ENCODE peak calls at places on chromosome 7, in ten cellular contexts. M is naive thymus-derived CD4-positive, alpha-beta T cell; P is aorta; N is heart right ventricle; Y is iPS DF 6.9; G is psoas muscle; R is DND-41; X is PC-3; H is hepatocyte; D is lower lobe of right lung. U is an unnamed sample.

GRCh38 chr7:279821-280220 is 10.1 kb upstream of the FOXL3 start:
- DNase-seq in M (no peak), P (no peak), N (no peak), Y (no peak), G (no peak), R (no peak), X (no peak), H (no peak), D (no peak), U (no peak)

GRCh38 chr7:29091121-29091601 is 55.2 kb downstream of the CPVL start:
- DNase-seq in M (no peak), P (no peak), N (peak; percentile 48), Y (no peak), G (peak; percentile 21), R (no peak), X (no peak), H (peak; percentile 61), D (no peak), U (no peak)

GRCh38 chr7:125358551-125359167 is 429.0 kb upstream of the POT1 start:
- DNase-seq in M (no peak), P (no peak), N (no peak), Y (no peak), G (no peak), R (no peak), X (peak; percentile 1), H (no peak), D (no peak), U (no peak)

GRCh38 chr7:9307131-9307530 is 873.7 kb downstream of the NXPH1 start:
- DNase-seq in M (no peak), P (no peak), N (no peak), Y (no peak), G (no peak), R (no peak), X (no peak), H (no peak), D (no peak), U (no peak)

GRCh38 chr7:80661729-80662128 is 23.3 kb downstream of the CD36 start:
- DNase-seq in M (no peak), P (no peak), N (no peak), Y (peak; percentile 4), G (no peak), R (no peak), X (peak; percentile 16), H (no peak), D (no peak), U (no peak)

GRCh38 chr7:70777251-70777650 is 354.7 kb upstream of the GALNT17 start:
- DNase-seq in M (no peak), P (no peak), N (no peak), Y (no peak), G (no peak), R (no peak), X (no peak), H (no peak), D (no peak), U (no peak)

GRCh38 chr7:7911756-7912155 is 56.8 kb upstream of the GLCCI1 start:
- DNase-seq in M (no peak), P (no peak), N (no peak), Y (no peak), G (no peak), R (no peak), X (peak; percentile 41), H (no peak), D (no peak), U (no peak)

GRCh38 chr7:74625446-74625845 is 32.1 kb upstream of the GTF2I start:
- DNase-seq in M (no peak), P (no peak), N (no peak), Y (no peak), G (no peak), R (no peak), X (peak; percentile 55), H (peak; percentile 65), D (no peak), U (no peak)

GRCh38 chr7:7452119-7452518 is 83.6 kb downstream of the COL28A1 start:
- DNase-seq in M (no peak), P (no peak), N (no peak), Y (no peak), G (no peak), R (no peak), X (no peak), H (no peak), D (no peak), U (no peak)

GRCh38 chr7:2802082-2802481 is 42.0 kb downstream of the GNA12 start:
- DNase-seq in M (no peak), P (no peak), N (no peak), Y (no peak), G (no peak), R (no peak), X (peak; percentile 59), H (no peak), D (no peak), U (no peak)
- H3K4me1 ChIP-seq in M (peaks cover 12% of the 10 kb centered on the region), P (no peaks in the 10 kb centered on the region), N (peaks cover 58% of the 10 kb centered on the region), Y (peaks cover 21% of the 10 kb centered on the region), G (peaks cover 5% of the 10 kb centered on the region), R (peaks cover 39% of the 10 kb centered on the region), X (peaks cover 41% of the 10 kb centered on the region), H (peaks cover 51% of the 10 kb centered on the region), D (peaks cover 30% of the 10 kb centered on the region), U (peaks cover 18% of the 10 kb centered on the region)

DNA sequence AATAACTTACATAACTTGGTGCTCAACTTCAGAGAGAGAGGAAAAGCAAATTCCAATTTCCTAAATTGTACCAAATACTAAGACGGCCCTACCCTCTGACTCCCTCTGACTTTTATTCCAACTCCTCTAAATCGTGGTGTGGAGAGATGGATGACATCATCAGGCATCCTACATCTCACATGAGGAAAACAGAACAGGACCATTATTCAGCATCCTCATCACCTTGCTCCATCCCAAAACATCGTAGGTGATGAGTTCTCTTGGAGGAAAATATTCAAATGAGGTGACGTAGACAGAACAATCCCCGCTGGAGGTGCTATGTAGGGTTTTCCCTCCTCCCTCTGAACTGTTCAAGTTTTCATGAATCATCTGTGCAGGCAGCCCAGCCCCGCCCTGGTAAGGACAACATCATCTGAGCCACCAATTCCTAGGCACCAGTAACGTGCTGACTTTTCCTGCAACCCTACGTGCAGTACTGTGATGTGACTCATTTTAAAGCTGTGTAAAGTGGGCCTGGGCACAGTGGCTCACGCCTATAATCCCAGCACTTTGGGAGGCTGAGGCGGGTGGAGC is 167.2 kb downstream of the CALN1 start:
- DNase-seq in M (no peak), P (no peak), N (no peak), Y (no peak), G (no peak), R (no peak), X (no peak), H (no peak), D (no peak), U (no peak)
- H3K4me3 ChIP-seq in M (no peak overlapping the region), P (no peak overlapping the region), N (no peak overlapping the region), Y (no peak overlapping the region), G (no peak overlapping the region), R (no peak overlapping the region), X (no peak overlapping the region), H (no peak overlapping the region), D (no peak overlapping the region), U (no peak overlapping the region)

GRCh38 chr7:92729172-92729571 is 107.2 kb downstream of the CDK6 start:
- DNase-seq in M (no peak), P (no peak), N (no peak), Y (no peak), G (no peak), R (no peak), X (no peak), H (no peak), D (no peak), U (no peak)

GRCh38 chr7:92730808-92731207 is 105.6 kb downstream of the CDK6 start:
- DNase-seq in M (no peak), P (no peak), N (no peak), Y (no peak), G (no peak), R (no peak), X (peak; percentile 90), H (no peak), D (no peak), U (no peak)

GRCh38 chr7:92729751-92730150 is 106.6 kb downstream of the CDK6 start:
- DNase-seq in M (no peak), P (no peak), N (no peak), Y (no peak), G (no peak), R (no peak), X (no peak), H (no peak), D (no peak), U (no peak)

GRCh38 chr7:92732451-92733036 is 103.8 kb downstream of the CDK6 start:
- DNase-seq in M (no peak), P (no peak), N (no peak), Y (no peak), G (no peak), R (no peak), X (no peak), H (no peak), D (no peak), U (no peak)

GRCh38 chr7:92731327-92732063 is 104.9 kb downstream of the CDK6 start:
- DNase-seq in M (peak; percentile 35), P (no peak), N (no peak), Y (no peak), G (no peak), R (no peak), X (peak; percentile 50), H (no peak), D (no peak), U (no peak)
- H3K27ac ChIP-seq in M (no peak overlapping the region), P (no peak overlapping the region), N (peak overlapping the region; percentile 65), Y (no peak overlapping the region), G (no peak overlapping the region), R (peak overlapping the region; percentile 49), X (peak overlapping the region; percentile 89), H (no peak overlapping the region), D (no peak overlapping the region), U (no peak overlapping the region)

GRCh38 chr7:129576138-129576537 is 35.4 kb upstream of the NRF1 start:
- DNase-seq in M (no peak), P (no peak), N (no peak), Y (no peak), G (no peak), R (no peak), X (no peak), H (no peak), D (no peak), U (no peak)

GRCh38 chr7:129572205-129572604 is 39.3 kb upstream of the NRF1 start:
- DNase-seq in M (no peak), P (no peak), N (no peak), Y (no peak), G (no peak), R (no peak), X (no peak), H (no peak), D (no peak), U (no peak)

GRCh38 chr7:129575699-129576098 is 35.8 kb upstream of the NRF1 start:
- DNase-seq in M (no peak), P (no peak), N (no peak), Y (no peak), G (no peak), R (no peak), X (no peak), H (no peak), D (no peak), U (no peak)

GRCh38 chr7:129571201-129571600 is 40.3 kb upstream of the NRF1 start:
- DNase-seq in M (no peak), P (no peak), N (no peak), Y (no peak), G (no peak), R (no peak), X (no peak), H (no peak), D (no peak), U (no peak)

DNA sequence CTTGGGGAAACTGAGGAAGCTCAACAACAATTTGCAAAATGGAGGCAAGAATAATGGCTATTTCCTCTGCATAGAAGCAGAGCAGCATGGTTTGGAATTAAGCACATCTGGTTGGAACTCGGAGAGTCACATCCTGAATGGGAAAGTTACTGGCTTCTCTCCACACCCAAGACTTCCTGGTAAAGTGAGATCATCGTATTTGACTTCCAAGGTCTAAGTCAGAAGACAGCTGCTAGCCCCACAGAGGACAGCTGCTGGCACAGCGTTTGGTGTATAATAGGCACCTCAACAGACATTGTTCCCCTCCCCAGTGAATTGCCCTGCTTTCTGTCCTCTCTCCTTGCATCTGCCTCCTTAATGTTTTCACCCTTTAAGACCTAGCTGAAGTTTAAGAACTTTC is 37.0 kb upstream of the NRF1 start:
- DNase-seq in M (no peak), P (no peak), N (peak; percentile 31), Y (no peak), G (peak; percentile 27), R (no peak), X (peak; percentile 66), H (no peak), D (no peak), U (no peak)
- H3K4me1 ChIP-seq in M (no peaks in the 10 kb centered on the region), P (no peaks in the 10 kb centered on the region), N (peaks cover 4% of the 10 kb centered on the region), Y (no peaks in the 10 kb centered on the region), G (no peaks in the 10 kb centered on the region), R (no peaks in the 10 kb centered on the region), X (peaks cover 11% of the 10 kb centered on the region), H (no peaks in the 10 kb centered on the region), D (no peaks in the 10 kb centered on the region), U (no peaks in the 10 kb centered on the region)

U was measured in CD8-positive, alpha-beta memory T cell.